ENCODE peak calls at places on chromosomes 12 and 14, in nine cellular contexts. M is left lung, L is heart left ventricle, A is left ventricle myocardium inferior, V is lung, T is AG04450, H is endothelial cell of umbilical vein, D is brain microvascular endothelial cell, I is mammary epithelial cell. U is an unnamed sample.

GRCh38 chr12:53749986-53750811 is 1.6 kb downstream of the CISTR start:
- DNase-seq in M (no peak), A (no peak), V (no peak), T (no peak), D (no peak), I (no peak), H (no peak), L (no peak), U (no peak)

GRCh38 chr12:106417926-106418910 is 60.7 kb downstream of the POLR3B start:
- DNase-seq in D (peak; percentile 35), M (no peak), T (no peak), I (peak; percentile 62), H (no peak), V (no peak), A (no peak), L (no peak), U (no peak)

GRCh38 chr14:58701156-58701555 is 63.4 kb downstream of the DACT1 start:
- DNase-seq in M (no peak), L (no peak), I (no peak), H (no peak), V (no peak), T (no peak), A (no peak), D (no peak), U (no peak)

GRCh38 chr12:70907412-70907811 is 13.1 kb downstream of the PTPRR start:
- DNase-seq in D (no peak), L (no peak), A (no peak), I (no peak), V (no peak), H (no peak), T (no peak), M (no peak), U (no peak)

GRCh38 chr12:110689601-110690430 is 901 bp upstream of the HVCN1 start:
- DNase-seq in D (no peak), I (no peak), A (peak; percentile 54), T (no peak), M (no peak), H (peak; percentile 43), V (no peak), L (peak; percentile 70), U (peak; percentile 53)

GRCh38 chr12:120652671-120653435 is 12.4 kb downstream of the CABP1 start:
- DNase-seq in H (no peak), L (no peak), M (no peak), A (no peak), T (no peak), I (no peak), V (no peak), D (no peak), U (no peak)

GRCh38 chr12:75553398-75553797 is 42.0 kb upstream of the KRR1 start:
- DNase-seq in A (no peak), D (no peak), H (no peak), M (no peak), L (no peak), I (no peak), V (no peak), T (no peak), U (no peak)

GRCh38 chr14:99881011-99881410 is 87.8 kb downstream of the EML1 start:
- DNase-seq in A (no peak), D (no peak), V (no peak), T (no peak), L (no peak), I (no peak), H (no peak), M (no peak), U (no peak)

GRCh38 chr14:90429236-90429635 is 32.4 kb downstream of the CALM1 start:
- DNase-seq in D (no peak), M (peak; percentile 0), H (no peak), V (no peak), T (no peak), L (no peak), I (no peak), A (no peak), U (no peak)

GRCh38 chr14:90429764-90430163 is 32.9 kb downstream of the CALM1 start:
- DNase-seq in L (no peak), T (no peak), A (no peak), D (no peak), H (peak; percentile 91), V (no peak), I (no peak), M (peak; percentile 5), U (no peak)

GRCh38 chr14:90438841-90439240 is 42.0 kb downstream of the CALM1 start:
- DNase-seq in A (no peak), M (no peak), L (no peak), D (no peak), H (no peak), I (no peak), T (no peak), V (no peak), U (no peak)

GRCh38 chr14:90439874-90440442 is 43.1 kb downstream of the CALM1 start:
- DNase-seq in I (peak; percentile 13), M (no peak), A (no peak), V (no peak), T (no peak), H (no peak), D (no peak), L (no peak), U (no peak)

GRCh38 chr14:90434370-90435020 is 37.7 kb downstream of the CALM1 start:
- DNase-seq in M (no peak), I (no peak), T (no peak), L (no peak), V (no peak), H (no peak), D (no peak), A (no peak), U (no peak)
- H3K27ac ChIP-seq in M (no peak overlapping the region), I (no peak overlapping the region), T (no peak overlapping the region), L (no peak overlapping the region), V (no peak overlapping the region), H (no peak overlapping the region), D (no peak overlapping the region), A (no peak overlapping the region), U (no peak overlapping the region)

GRCh38 chr14:103020271-103020910 is 37.0 kb downstream of the CDC42BPB start:
- DNase-seq in M (no peak), T (no peak), L (no peak), D (no peak), A (no peak), H (no peak), V (no peak), I (no peak), U (peak; percentile 49)

GRCh38 chr14:103023881-103024473 is 33.4 kb downstream of the CDC42BPB start:
- DNase-seq in A (peak; percentile 32), T (peak; percentile 13), I (no peak), H (peak; percentile 80), V (no peak), L (peak; percentile 47), M (no peak), D (peak; percentile 79), U (no peak)

GRCh38 chr14:103021817-103022668 is 35.3 kb downstream of the CDC42BPB start:
- DNase-seq in T (no peak), I (no peak), D (peak; percentile 29), A (no peak), H (no peak), L (no peak), M (no peak), V (no peak), U (no peak)

GRCh38 chr14:103019827-103020226 is 37.5 kb downstream of the CDC42BPB start:
- DNase-seq in M (no peak), I (no peak), D (no peak), V (no peak), T (no peak), L (no peak), H (no peak), A (no peak), U (no peak)

DNA sequence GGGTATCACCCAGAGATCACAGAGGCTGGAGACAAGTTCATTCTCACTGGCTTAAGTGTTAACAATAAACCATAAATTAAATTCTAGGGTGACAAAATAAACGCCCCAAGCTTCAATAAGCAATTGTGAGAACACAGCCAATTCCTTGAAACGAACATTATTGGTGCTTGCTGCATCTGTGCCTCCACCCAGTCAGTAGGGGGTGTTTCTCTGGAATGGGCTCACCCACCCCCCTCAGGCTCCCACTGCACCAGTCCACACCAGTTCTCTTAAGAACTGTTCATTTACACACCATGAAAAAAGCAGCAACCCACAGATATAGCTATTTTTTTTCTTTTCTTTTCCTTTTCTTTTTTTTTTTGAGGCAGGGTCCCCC is 34.7 kb downstream of the CDC42BPB start:
- DNase-seq in A (no peak), L (no peak), V (no peak), H (no peak), M (no peak), T (no peak), D (no peak), I (no peak), U (no peak)
- TF ChIP-seq CTCF in A (no peak), L (no peak), V (no peak), H (no peak), M (no peak), T (peak; percentile 10), D (no peak), I (no peak), U (no peak)

GRCh38 chr12:64796205-64796845 is 28.1 kb upstream of the TBC1D30 start:
- DNase-seq in H (peak; percentile 93), M (no peak), D (peak; percentile 90), V (peak; percentile 77), A (no peak), I (peak; percentile 88), T (peak; percentile 66), L (peak; percentile 43), U (peak; percentile 74)
- H3K27ac ChIP-seq in H (no peak overlapping the region), M (no peak overlapping the region), D (no peak overlapping the region), V (no peak overlapping the region), A (no peak overlapping the region), I (no peak overlapping the region), T (no peak overlapping the region), L (no peak overlapping the region), U (no peak overlapping the region)

GRCh38 chr12:93176610-93177126 is 201.1 kb upstream of the NUDT4 start:
- DNase-seq in M (no peak), T (no peak), H (peak; percentile 22), V (no peak), I (no peak), A (no peak), L (no peak), D (no peak), U (no peak)

GRCh38 chr12:93174048-93174447 is 203.7 kb upstream of the NUDT4 start:
- DNase-seq in M (no peak), L (peak; percentile 49), A (no peak), T (peak; percentile 83), V (no peak), D (peak; percentile 69), H (peak; percentile 35), I (no peak), U (no peak)

GRCh38 chr12:93177208-93178153 is 200.2 kb upstream of the NUDT4 start:
- DNase-seq in M (no peak), V (no peak), I (no peak), T (no peak), L (no peak), D (peak; percentile 84), A (no peak), H (peak; percentile 67), U (peak; percentile 25)

GRCh38 chr12:93174473-93174872 is 203.3 kb upstream of the NUDT4 start:
- DNase-seq in T (no peak), D (no peak), I (no peak), H (no peak), A (no peak), V (no peak), L (no peak), M (no peak), U (no peak)

DNA sequence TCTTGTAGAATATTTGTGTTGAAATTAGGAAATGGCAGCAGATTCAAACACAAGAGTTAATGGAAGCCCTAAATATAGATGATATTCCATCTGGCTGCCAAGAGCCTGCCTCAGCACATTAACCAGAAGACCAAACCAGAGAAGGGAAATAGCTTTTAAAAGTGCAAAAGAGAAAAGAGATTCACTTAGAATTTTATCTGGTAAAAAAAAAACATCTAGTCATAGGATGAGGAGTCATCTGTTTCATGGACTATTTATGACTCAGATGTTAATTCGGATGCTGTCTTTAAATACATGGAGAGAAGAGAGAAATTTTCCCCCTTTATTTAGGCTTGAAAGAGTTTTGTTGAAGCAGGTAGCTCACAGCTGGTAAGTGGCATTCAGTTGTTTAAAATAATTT is 201.6 kb upstream of the NUDT4 start:
- DNase-seq in T (no peak), D (no peak), A (no peak), H (peak; percentile 43), L (no peak), V (no peak), I (peak; percentile 32), M (no peak), U (no peak)
- TF ChIP-seq CTCF in T (no peak), D (no peak), A (no peak), H (no peak), L (no peak), V (no peak), I (no peak), M (no peak), U (no peak)

U was measured in testis.